ENCODE peak calls at places on chromosomes 7 and 10, in four cellular contexts. G is NCI-H1694 treated with DMSO at 0.1 percent for 48 hours, E is cardiac fibroblast, Y is NCI-H1417. Z is an unnamed sample.

GRCh38 chr10:9762966-9763656 is 1254.6 kb upstream of the CELF2 start:
- DNase-seq in E (peak), G (no peak), Y (no peak), Z (no peak)

GRCh38 chr10:101140950-101141621 is 10.0 kb downstream of the TLX1 start:
- DNase-seq in E (no peak), G (no peak), Y (peak), Z (no peak)

GRCh38 chr10:100659361-100660098 is 85.9 kb upstream of the PAX2 start:
- DNase-seq in G (no peak), Y (no peak), E (no peak), Z (no peak)

GRCh38 chr7:31788445-31788844 is 101.4 kb downstream of the PPP1R17 start:
- DNase-seq in E (no peak), G (no peak), Y (no peak), Z (no peak)

GRCh38 chr7:34823650-34824258 is 165.7 kb downstream of the NPSR1 start:
- DNase-seq in Y (peak), G (peak), E (peak), Z (peak)

GRCh38 chr7:128937647-128938523 is at the start of gene IRF5:
- DNase-seq in E (no peak), Y (peak), G (no peak), Z (peak)

GRCh38 chr7:50952544-50952943 is 169.8 kb upstream of the GRB10 start:
- DNase-seq in G (no peak), Y (no peak), E (no peak), Z (no peak)

GRCh38 chr7:26376208-26376917 is 84.7 kb downstream of the SNX10 start:
- DNase-seq in G (peak), Y (peak), E (no peak), Z (peak)

GRCh38 chr7:36758879-36759278 is 34.6 kb upstream of the AOAH start:
- DNase-seq in G (no peak), E (no peak), Y (no peak), Z (peak)